ENCODE peak calls at places on chromosomes 1 and 21, in ten cellular contexts. C is adrenal gland, A is transverse colon, B is tibial nerve, F is fibroblast of lung, N is prostate gland, Y is body of pancreas, T is heart left ventricle, D is left lung, O is endothelial cell of umbilical vein. M is an unnamed sample.

GRCh38 chr1:152968248-152968647 is 2.2 kb upstream of the SPRR4 start:
- DNase-seq in T (no peak), Y (no peak), C (no peak), O (no peak), N (no peak), B (no peak), D (no peak), F (no peak), A (no peak), M (no peak)

GRCh38 chr1:192266645-192267044 is 50.1 kb upstream of the RGS21 start:
- DNase-seq in T (no peak), Y (no peak), C (no peak), A (no peak), D (no peak), F (no peak), B (no peak), N (no peak), O (no peak), M (no peak)

GRCh38 chr21:46229133-46229922 is 754 bp upstream of the LSS start:
- DNase-seq in A (no peak), B (no peak), C (no peak), F (no peak), D (no peak), Y (peak; percentile 53), T (peak; percentile 37), O (peak; percentile 51), N (no peak), M (no peak)

GRCh38 chr1:218983848-218984247 is 189.8 kb upstream of the LYPLAL1 start:
- DNase-seq in T (no peak), N (no peak), B (no peak), D (no peak), O (peak; percentile 10), A (no peak), Y (no peak), C (no peak), F (no peak), M (no peak)

GRCh38 chr1:33727310-33727709 is 136.6 kb upstream of the HMGB4 start:
- DNase-seq in C (no peak), B (no peak), D (no peak), A (no peak), O (no peak), F (no peak), N (no peak), T (no peak), Y (no peak), M (no peak)

GRCh38 chr1:107414550-107414949 is 273.7 kb downstream of the NTNG1 start:
- DNase-seq in C (no peak), Y (no peak), F (no peak), D (no peak), T (no peak), O (no peak), B (no peak), A (no peak), N (no peak), M (no peak)

GRCh38 chr1:33244143-33244808 is 12.0 kb upstream of the ZNF362 start:
- DNase-seq in B (no peak), A (no peak), T (no peak), N (no peak), Y (no peak), D (no peak), C (no peak), F (peak; percentile 44), O (no peak), M (no peak)

GRCh38 chr21:33259428-33259827 is 6.7 kb upstream of the IL10RB start:
- DNase-seq in Y (no peak), F (no peak), C (no peak), N (no peak), D (no peak), A (no peak), B (no peak), O (no peak), T (no peak), M (no peak)

GRCh38 chr1:167517535-167518330 is 596 bp downstream of the CD247 start:
- DNase-seq in T (no peak), C (peak; percentile 87), O (no peak), A (peak; percentile 22), D (no peak), B (no peak), N (no peak), Y (no peak), F (no peak), M (no peak)

GRCh38 chr1:73910466-73910865 is 287.5 kb downstream of the LRRIQ3 start:
- DNase-seq in C (no peak), T (no peak), O (no peak), F (peak; percentile 47), N (no peak), B (no peak), Y (no peak), D (no peak), A (no peak), M (no peak)

GRCh38 chr1:227934476-227935313 is 13.0 kb downstream of the WNT9A start:
- DNase-seq in Y (no peak), O (peak; percentile 29), C (peak; percentile 68), D (peak; percentile 7), A (no peak), T (no peak), N (no peak), B (no peak), F (peak; percentile 86), M (peak; percentile 51)

GRCh38 chr1:30915491-30916230 is 7.1 kb upstream of the SDC3 start:
- DNase-seq in O (no peak), N (no peak), F (no peak), B (no peak), C (peak; percentile 20), A (peak; percentile 5), T (no peak), D (no peak), Y (no peak), M (no peak)

GRCh38 chr1:68651115-68651514 is 154.2 kb upstream of the DEPDC1 start:
- DNase-seq in T (no peak), C (no peak), Y (no peak), A (no peak), F (no peak), N (no peak), B (no peak), O (no peak), D (no peak), M (no peak)

GRCh38 chr1:99266731-99267130 is 2.4 kb downstream of the PLPPR4 start:
- DNase-seq in B (no peak), Y (no peak), N (no peak), O (no peak), C (no peak), F (peak; percentile 93), D (no peak), A (no peak), T (no peak), M (no peak)

GRCh38 chr21:21268061-21268471 is 269.9 kb downstream of the NCAM2 start:
- DNase-seq in B (no peak), C (no peak), F (peak; percentile 62), A (no peak), Y (no peak), D (no peak), N (no peak), O (no peak), T (no peak), M (no peak)

GRCh38 chr1:16021681-16022080 is at the start of gene CLCNKA:
- DNase-seq in O (no peak), Y (peak; percentile 73), N (no peak), A (no peak), F (no peak), C (peak; percentile 48), D (no peak), B (no peak), T (peak; percentile 36), M (no peak)

GRCh38 chr1:6600410-6601048 is 2.1 kb downstream of the KLHL21 start:
- DNase-seq in O (no peak), N (no peak), C (no peak), Y (no peak), B (no peak), F (no peak), D (peak; percentile 49), T (no peak), A (no peak), M (no peak)

GRCh38 chr1:92653605-92654381 is 131.1 kb downstream of the EVI5 start:
- DNase-seq in N (no peak), D (no peak), F (no peak), A (no peak), B (no peak), C (no peak), O (no peak), T (no peak), Y (no peak), M (no peak)

GRCh38 chr1:92655197-92655801 is 129.6 kb downstream of the EVI5 start:
- DNase-seq in Y (no peak), B (no peak), A (no peak), F (no peak), O (peak; percentile 9), D (no peak), C (no peak), N (no peak), T (no peak), M (no peak)
- H3K9me3 ChIP-seq in Y (no peaks in the 10 kb centered on the region), B (peaks cover 51% of the 10 kb centered on the region), A (peaks cover 19% of the 10 kb centered on the region), F (no peaks in the 10 kb centered on the region), O (no peaks in the 10 kb centered on the region), D (peaks cover 37% of the 10 kb centered on the region), C (no peaks in the 10 kb centered on the region), N (no peaks in the 10 kb centered on the region), T (no peaks in the 10 kb centered on the region), M (peaks cover 3% of the 10 kb centered on the region)

GRCh38 chr21:43268804-43269186 is 100.0 kb downstream of the CRYAA start:
- DNase-seq in A (no peak), F (no peak), N (no peak), B (no peak), Y (no peak), T (no peak), O (no peak), C (no peak), D (no peak), M (no peak)
- TF ChIP-seq CTCF in A (no peak), F (no peak), N (no peak), B (no peak), Y (no peak), T (no peak), O (no peak), C (no peak), D (no peak), M (no peak)

GRCh38 chr1:236058141-236058626 is 6.7 kb downstream of the NID1 start:
- DNase-seq in T (no peak), B (no peak), O (peak; percentile 10), Y (no peak), D (no peak), F (peak; percentile 30), C (no peak), N (no peak), A (no peak), M (no peak)
- H3K4me3 ChIP-seq in T (peak overlapping the region; percentile 4), B (peak overlapping the region; percentile 19), O (no peak overlapping the region), Y (no peak overlapping the region), D (no peak overlapping the region), F (peak overlapping the region; percentile 47), C (no peak overlapping the region), N (no peak overlapping the region), A (no peak overlapping the region), M (no peak overlapping the region)

GRCh38 chr21:22764222-22764621 is 1766.0 kb downstream of the NCAM2 start:
- DNase-seq in D (no peak), C (no peak), O (no peak), F (no peak), N (no peak), Y (no peak), A (no peak), T (no peak), B (no peak), M (no peak)
- H3K9me3 ChIP-seq in D (no peaks in the 10 kb centered on the region), C (no peaks in the 10 kb centered on the region), O (no peaks in the 10 kb centered on the region), F (no peaks in the 10 kb centered on the region), N (no peaks in the 10 kb centered on the region), Y (no peaks in the 10 kb centered on the region), A (no peaks in the 10 kb centered on the region), T (no peaks in the 10 kb centered on the region), B (peaks cover 6% of the 10 kb centered on the region), M (no peaks in the 10 kb centered on the region)

M was measured in tibial artery.